ENCODE peak calls at places on chromosomes 7 and 10, in nine cellular contexts. One of them, this sample, is unnamed.

GRCh38 chr10:43878386-43878785 is 229.7 kb upstream of the ZNF32 start:
- DNase-seq in T-helper 9 cell: no peak
- DNase-seq in HCT116: no peak
- DNase-seq in HCEC 1CT: no peak
- DNase-seq in stimulated activated CD4-positive, alpha-beta T cell treated with anti-CD3 and anti-CD28 coated beads, Interleukin-1b, Interleukin-23, amount 100 ng/mL, for 24 hours: no peak
- DNase-seq in occipital lobe: no peak
- DNase-seq in central memory CD4-positive, alpha-beta T cell: no peak
- DNase-seq in endodermal cell: peak; percentile 40
- DNase-seq in C1 segment of cervical spinal cord: no peak
- DNase-seq in this sample: no peak

GRCh38 chr7:26699761-26700160 is 164.6 kb downstream of the SKAP2 start:
- DNase-seq in central memory CD4-positive, alpha-beta T cell: no peak
- DNase-seq in T-helper 9 cell: no peak
- DNase-seq in endodermal cell: no peak
- DNase-seq in occipital lobe: no peak
- DNase-seq in HCT116: no peak
- DNase-seq in C1 segment of cervical spinal cord: no peak
- DNase-seq in HCEC 1CT: peak; percentile 12
- DNase-seq in stimulated activated CD4-positive, alpha-beta T cell treated with anti-CD3 and anti-CD28 coated beads, Interleukin-1b, Interleukin-23, amount 100 ng/mL, for 24 hours: no peak
- DNase-seq in this sample: no peak

GRCh38 chr10:33279791-33280190 is 54.7 kb downstream of the NRP1 start:
- DNase-seq in occipital lobe: no peak
- DNase-seq in endodermal cell: no peak
- DNase-seq in HCEC 1CT: no peak
- DNase-seq in C1 segment of cervical spinal cord: no peak
- DNase-seq in HCT116: no peak
- DNase-seq in stimulated activated CD4-positive, alpha-beta T cell treated with anti-CD3 and anti-CD28 coated beads, Interleukin-1b, Interleukin-23, amount 100 ng/mL, for 24 hours: no peak
- DNase-seq in central memory CD4-positive, alpha-beta T cell: no peak
- DNase-seq in T-helper 9 cell: no peak
- DNase-seq in this sample: no peak

GRCh38 chr7:3336042-3336665 is 35.1 kb downstream of the SDK1 start:
- DNase-seq in stimulated activated CD4-positive, alpha-beta T cell treated with anti-CD3 and anti-CD28 coated beads, Interleukin-1b, Interleukin-23, amount 100 ng/mL, for 24 hours: no peak
- DNase-seq in endodermal cell: no peak
- DNase-seq in C1 segment of cervical spinal cord: no peak
- DNase-seq in T-helper 9 cell: no peak
- DNase-seq in occipital lobe: no peak
- DNase-seq in HCT116: no peak
- DNase-seq in central memory CD4-positive, alpha-beta T cell: no peak
- DNase-seq in HCEC 1CT: no peak
- DNase-seq in this sample: no peak

GRCh38 chr10:71442859-71443570 is 46.3 kb downstream of the CDH23 start:
- DNase-seq in T-helper 9 cell: no peak
- DNase-seq in central memory CD4-positive, alpha-beta T cell: no peak
- DNase-seq in C1 segment of cervical spinal cord: no peak
- DNase-seq in HCT116: no peak
- DNase-seq in occipital lobe: no peak
- DNase-seq in HCEC 1CT: no peak
- DNase-seq in stimulated activated CD4-positive, alpha-beta T cell treated with anti-CD3 and anti-CD28 coated beads, Interleukin-1b, Interleukin-23, amount 100 ng/mL, for 24 hours: no peak
- DNase-seq in endodermal cell: no peak
- DNase-seq in this sample: no peak

GRCh38 chr7:20504060-20504459 is 111.4 kb upstream of the ABCB5 start:
- DNase-seq in HCT116: no peak
- DNase-seq in T-helper 9 cell: no peak
- DNase-seq in occipital lobe: no peak
- DNase-seq in stimulated activated CD4-positive, alpha-beta T cell treated with anti-CD3 and anti-CD28 coated beads, Interleukin-1b, Interleukin-23, amount 100 ng/mL, for 24 hours: no peak
- DNase-seq in endodermal cell: no peak
- DNase-seq in HCEC 1CT: no peak
- DNase-seq in central memory CD4-positive, alpha-beta T cell: no peak
- DNase-seq in C1 segment of cervical spinal cord: no peak
- DNase-seq in this sample: no peak

GRCh38 chr10:93250010-93250409 is 176.3 kb downstream of the CYP26A1 start:
- DNase-seq in T-helper 9 cell: no peak
- DNase-seq in occipital lobe: no peak
- DNase-seq in C1 segment of cervical spinal cord: no peak
- DNase-seq in HCEC 1CT: no peak
- DNase-seq in central memory CD4-positive, alpha-beta T cell: no peak
- DNase-seq in HCT116: no peak
- DNase-seq in stimulated activated CD4-positive, alpha-beta T cell treated with anti-CD3 and anti-CD28 coated beads, Interleukin-1b, Interleukin-23, amount 100 ng/mL, for 24 hours: no peak
- DNase-seq in endodermal cell: no peak
- DNase-seq in this sample: no peak

GRCh38 chr10:119284679-119285096 is 77.3 kb downstream of the GRK5 start:
- DNase-seq in C1 segment of cervical spinal cord: no peak
- DNase-seq in T-helper 9 cell: no peak
- DNase-seq in HCEC 1CT: no peak
- DNase-seq in HCT116: no peak
- DNase-seq in endodermal cell: no peak
- DNase-seq in stimulated activated CD4-positive, alpha-beta T cell treated with anti-CD3 and anti-CD28 coated beads, Interleukin-1b, Interleukin-23, amount 100 ng/mL, for 24 hours: no peak
- DNase-seq in occipital lobe: no peak
- DNase-seq in central memory CD4-positive, alpha-beta T cell: no peak
- DNase-seq in this sample: no peak

GRCh38 chr10:34707656-34708055 is 107.4 kb downstream of the PARD3 start:
- DNase-seq in HCT116: no peak
- DNase-seq in HCEC 1CT: no peak
- DNase-seq in occipital lobe: no peak
- DNase-seq in C1 segment of cervical spinal cord: no peak
- DNase-seq in endodermal cell: no peak
- DNase-seq in stimulated activated CD4-positive, alpha-beta T cell treated with anti-CD3 and anti-CD28 coated beads, Interleukin-1b, Interleukin-23, amount 100 ng/mL, for 24 hours: no peak
- DNase-seq in T-helper 9 cell: no peak
- DNase-seq in central memory CD4-positive, alpha-beta T cell: no peak
- DNase-seq in this sample: no peak

GRCh38 chr10:24821986-24822385 is 98.3 kb upstream of the ARHGAP21 start:
- DNase-seq in central memory CD4-positive, alpha-beta T cell: no peak
- DNase-seq in T-helper 9 cell: no peak
- DNase-seq in C1 segment of cervical spinal cord: no peak
- DNase-seq in occipital lobe: no peak
- DNase-seq in HCEC 1CT: peak; percentile 41
- DNase-seq in HCT116: peak; percentile 21
- DNase-seq in endodermal cell: no peak
- DNase-seq in stimulated activated CD4-positive, alpha-beta T cell treated with anti-CD3 and anti-CD28 coated beads, Interleukin-1b, Interleukin-23, amount 100 ng/mL, for 24 hours: no peak
- DNase-seq in this sample: no peak